ENCODE peak calls at places on chromosomes 4 and X, in seven cellular contexts. W, M, Y, V, R, B and P are unnamed samples. For H3K4me1, the result is how much of the 10 kb centered on the place peaks cover.

GRCh38 chr4:153513596-153513995 is 47.4 kb downstream of the TMEM131L start:
- DNase-seq in W (no peak), M (no peak), Y (no peak), V (no peak), R (peak), B (no peak), P (no peak)

GRCh38 chr4:86927843-86928395 is 6.9 kb upstream of the AFF1 start:
- DNase-seq in W (peak), M (peak), Y (no peak), V (no peak), R (peak), B (no peak), P (no peak)

GRCh38 chr4:132642196-132642817 is 506.8 kb upstream of the PCDH10 start:
- DNase-seq in W (peak), M (peak), Y (no peak), V (no peak), R (peak), B (no peak), P (no peak)

GRCh38 chr4:138542191-138542771 is 300.1 kb upstream of the SLC7A11 start:
- DNase-seq in W (no peak), M (peak), Y (no peak), V (no peak), R (peak), B (no peak), P (no peak)

GRCh38 chrX:20969565-20969964 is 404.7 kb upstream of the CNKSR2 start:
- DNase-seq in W (no peak), M (no peak), Y (no peak), V (no peak), R (no peak), B (no peak), P (no peak)

GRCh38 chr4:186032259-186032658 is 36.7 kb upstream of the TLR3 start:
- DNase-seq in W (no peak), M (no peak), Y (no peak), V (no peak), R (no peak), B (no peak), P (no peak)

GRCh38 chr4:38868055-38868965 is 704 bp downstream of the FAM114A1 start:
- DNase-seq in W (no peak), M (peak), Y (peak), V (no peak), R (peak), B (peak), P (no peak)

GRCh38 chrX:53281321-53281822 is at the start of gene IQSEC2:
- DNase-seq in W (peak), M (peak), Y (peak), V (no peak), R (peak), B (peak), P (no peak)

GRCh38 chr4:52263612-52264011 is 212.5 kb downstream of the SPATA18 start:
- DNase-seq in W (no peak), M (peak), Y (no peak), V (no peak), R (no peak), B (no peak), P (no peak)

GRCh38 chr4:10087152-10087791 is 29.3 kb downstream of the WDR1 start:
- DNase-seq in W (no peak), M (no peak), Y (no peak), V (no peak), R (no peak), B (no peak), P (no peak)

GRCh38 chr4:170990989-170991589 is 822.1 kb upstream of the GALNTL6 start:
- DNase-seq in W (no peak), M (peak), Y (no peak), V (no peak), R (no peak), B (no peak), P (no peak)

GRCh38 chrX:48086119-48086518 is 14.7 kb upstream of the ZNF630 start:
- DNase-seq in W (no peak), M (peak), Y (no peak), V (no peak), R (no peak), B (no peak), P (no peak)

GRCh38 chr4:165458451-165458850 is 79.6 kb downstream of the CPE start:
- DNase-seq in W (no peak), M (no peak), Y (no peak), V (no peak), R (no peak), B (no peak), P (no peak)

GRCh38 chr4:1416948-1417260 is 10.7 kb upstream of the NKX1-1 start:
- DNase-seq in W (no peak), M (no peak), Y (peak), V (no peak), R (no peak), B (peak), P (no peak)

GRCh38 chrX:16491461-16491860 is 158.5 kb upstream of the S100G start:
- DNase-seq in W (no peak), M (no peak), Y (no peak), V (no peak), R (no peak), B (no peak), P (no peak)

GRCh38 chrX:123859409-123859827 is 435 bp upstream of the XIAP start:
- DNase-seq in W (no peak), M (no peak), Y (peak), V (no peak), R (no peak), B (peak), P (peak)

GRCh38 chrX:67555578-67556203 is 11.9 kb downstream of the AR start:
- DNase-seq in W (no peak), M (peak), Y (peak), V (no peak), R (peak), B (peak), P (peak)

GRCh38 chrX:132226169-132226568 is 6.9 kb upstream of the RAP2C start:
- DNase-seq in W (no peak), M (no peak), Y (no peak), V (no peak), R (peak), B (no peak), P (peak)

GRCh38 chrX:155028192-155028591 is 1.5 kb downstream of the FUNDC2 start:
- DNase-seq in W (no peak), M (peak), Y (no peak), V (no peak), R (no peak), B (no peak), P (no peak)

GRCh38 chrX:102950908-102951866 is 14.1 kb downstream of the RAB40AL start:
- DNase-seq in W (peak), M (peak), Y (peak), V (peak), R (peak), B (no peak), P (peak)

GRCh38 chr4:25795091-25795490 is 67.7 kb downstream of the SEL1L3 start:
- DNase-seq in W (no peak), M (no peak), Y (no peak), V (no peak), R (no peak), B (no peak), P (no peak)

GRCh38 chrX:35090801-35091200 is 148.2 kb downstream of the FAM47B start:
- DNase-seq in W (no peak), M (no peak), Y (no peak), V (no peak), R (peak), B (no peak), P (no peak)

GRCh38 chrX:47278684-47279083 is 45.9 kb downstream of the USP11 start:
- DNase-seq in W (peak), M (peak), Y (no peak), V (no peak), R (peak), B (no peak), P (no peak)

GRCh38 chrX:129091097-129091496 is 432.2 kb downstream of the SMARCA1 start:
- DNase-seq in W (no peak), M (no peak), Y (no peak), V (no peak), R (no peak), B (no peak), P (no peak)

GRCh38 chrX:44422631-44423030 is 79.2 kb upstream of the EFHC2 start:
- DNase-seq in W (peak), M (no peak), Y (no peak), V (no peak), R (no peak), B (no peak), P (no peak)

GRCh38 chrX:107672955-107673378 is 44.7 kb downstream of the PRPS1 start:
- DNase-seq in W (peak), M (peak), Y (peak), V (peak), R (peak), B (peak), P (peak)

GRCh38 chr4:64584981-64585557 is 175.8 kb upstream of the TECRL start:
- DNase-seq in W (peak), M (peak), Y (no peak), V (no peak), R (peak), B (no peak), P (peak)

DNA sequence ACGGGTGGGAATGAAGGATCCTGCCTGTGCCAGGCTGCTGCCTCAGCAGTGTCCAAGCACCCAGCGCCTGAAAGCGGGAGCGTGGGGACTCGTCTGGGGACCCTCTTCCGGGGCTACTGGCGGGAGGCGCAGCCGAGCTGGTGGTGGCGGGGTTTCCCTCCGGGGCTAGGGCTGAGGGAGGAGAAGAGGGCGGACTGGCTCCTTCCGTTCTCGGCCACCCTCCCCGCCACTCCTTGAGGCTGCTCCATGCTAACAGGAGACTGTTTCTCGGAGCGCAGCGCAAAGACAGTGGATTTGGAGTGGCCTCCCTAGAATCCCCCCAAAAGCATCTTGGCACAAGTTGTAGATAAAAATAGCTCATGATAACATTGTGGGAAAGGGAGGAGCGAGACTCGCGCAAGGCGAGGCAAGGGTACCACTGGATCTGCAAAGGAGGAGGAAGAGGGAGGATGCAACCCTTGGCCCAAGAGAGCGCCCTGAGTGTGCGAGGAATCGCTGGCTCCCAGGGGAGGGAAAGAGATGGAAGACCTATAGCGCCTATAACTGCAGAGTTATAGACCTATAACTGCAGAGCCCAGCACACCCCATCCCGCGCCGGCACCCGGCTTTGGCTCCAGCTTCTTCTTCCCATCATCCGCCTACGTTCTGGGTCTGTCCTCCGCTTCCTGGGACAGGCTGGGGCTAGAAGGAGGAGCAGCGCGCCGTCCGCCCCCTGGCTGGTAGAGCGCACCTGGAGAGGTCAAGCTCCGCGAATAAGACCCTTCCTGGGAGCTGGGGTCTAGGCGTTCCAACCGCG is 1.3 kb downstream of the HS3ST1 start:
- DNase-seq in W (no peak), M (peak), Y (no peak), V (no peak), R (no peak), B (no peak), P (no peak)
- H3K27ac ChIP-seq in W (no peak), M (peak), Y (peak), V (no peak), R (no peak), B (no peak), P (no peak)

GRCh38 chr4:161577604-161578301 is 586.0 kb downstream of the FSTL5 start:
- DNase-seq in W (peak), M (peak), Y (no peak), V (no peak), R (peak), B (no peak), P (no peak)

GRCh38 chr4:161585011-161585410 is 578.8 kb downstream of the FSTL5 start:
- DNase-seq in W (no peak), M (no peak), Y (no peak), V (no peak), R (no peak), B (no peak), P (no peak)

GRCh38 chr4:161583549-161583948 is 580.3 kb downstream of the FSTL5 start:
- DNase-seq in W (no peak), M (no peak), Y (no peak), V (no peak), R (no peak), B (no peak), P (no peak)

GRCh38 chr4:161581262-161581661 is 582.5 kb downstream of the FSTL5 start:
- DNase-seq in W (peak), M (peak), Y (no peak), V (no peak), R (no peak), B (no peak), P (no peak)
- H3K4me3 ChIP-seq in W (no peak), M (no peak), Y (no peak), V (no peak), R (no peak), B (no peak), P (no peak)

GRCh38 chr4:3386486-3386885 is 55.3 kb upstream of the HGFAC start:
- DNase-seq in W (no peak), M (peak), Y (no peak), V (no peak), R (no peak), B (no peak), P (no peak)

GRCh38 chr4:3385719-3386440 is 55.9 kb upstream of the HGFAC start:
- DNase-seq in W (no peak), M (peak), Y (no peak), V (no peak), R (no peak), B (no peak), P (no peak)

GRCh38 chr4:3388461-3389185 is 53.1 kb upstream of the HGFAC start:
- DNase-seq in W (peak), M (peak), Y (no peak), V (no peak), R (peak), B (no peak), P (no peak)

GRCh38 chr4:3387943-3388348 is 53.8 kb upstream of the HGFAC start:
- DNase-seq in W (peak), M (peak), Y (peak), V (no peak), R (peak), B (peak), P (no peak)

DNA sequence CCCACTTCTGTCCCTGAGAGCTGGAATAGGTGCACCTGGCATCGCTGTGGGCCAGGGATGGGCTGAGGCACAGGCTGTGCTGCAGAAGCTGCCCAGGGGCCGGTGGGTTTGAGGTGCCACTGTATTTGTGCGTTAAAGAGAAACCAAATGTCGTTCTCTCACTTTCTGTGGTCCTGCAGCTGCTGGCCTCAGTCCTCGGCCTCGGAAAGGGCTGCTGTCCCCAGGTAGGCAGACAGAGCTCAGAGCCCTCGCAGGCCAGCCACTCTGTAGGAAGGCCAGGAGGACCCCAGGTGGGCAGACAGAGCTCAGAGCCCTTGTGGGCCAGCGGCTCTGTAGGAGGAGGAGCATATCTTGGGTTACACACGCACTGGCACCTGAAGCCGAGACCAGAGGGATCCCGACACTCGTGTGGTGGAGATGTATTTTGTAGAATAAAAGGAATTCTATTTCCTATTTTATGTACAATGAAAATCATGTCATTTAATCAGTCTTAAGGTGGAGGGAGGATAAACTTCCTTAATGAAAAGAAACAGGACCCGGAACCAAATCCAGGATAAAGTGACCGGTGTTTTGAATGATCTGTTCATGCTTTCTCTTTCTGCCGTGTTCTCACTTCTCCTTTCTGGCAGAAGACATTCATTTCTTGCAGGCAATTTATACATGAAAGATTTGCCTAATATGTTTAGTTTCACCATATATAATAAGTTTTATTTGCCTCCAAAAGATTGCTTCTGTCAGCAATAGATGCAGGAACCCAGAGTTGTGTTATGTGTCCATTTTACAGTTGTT is 54.4 kb upstream of the HGFAC start:
- DNase-seq in W (no peak), M (peak), Y (no peak), V (no peak), R (no peak), B (no peak), P (no peak)
- H3K4me1 ChIP-seq in W (under half), M (under half), Y (under half), V (under half), R (under half), B (under half), P (under half)

GRCh38 chr4:116362603-116363002 is 722.8 kb downstream of the TRAM1L1 start:
- DNase-seq in W (no peak), M (no peak), Y (no peak), V (no peak), R (no peak), B (no peak), P (no peak)
- H3K27ac ChIP-seq in W (no peak), M (no peak), Y (no peak), V (no peak), R (no peak), B (no peak), P (no peak)

DNA sequence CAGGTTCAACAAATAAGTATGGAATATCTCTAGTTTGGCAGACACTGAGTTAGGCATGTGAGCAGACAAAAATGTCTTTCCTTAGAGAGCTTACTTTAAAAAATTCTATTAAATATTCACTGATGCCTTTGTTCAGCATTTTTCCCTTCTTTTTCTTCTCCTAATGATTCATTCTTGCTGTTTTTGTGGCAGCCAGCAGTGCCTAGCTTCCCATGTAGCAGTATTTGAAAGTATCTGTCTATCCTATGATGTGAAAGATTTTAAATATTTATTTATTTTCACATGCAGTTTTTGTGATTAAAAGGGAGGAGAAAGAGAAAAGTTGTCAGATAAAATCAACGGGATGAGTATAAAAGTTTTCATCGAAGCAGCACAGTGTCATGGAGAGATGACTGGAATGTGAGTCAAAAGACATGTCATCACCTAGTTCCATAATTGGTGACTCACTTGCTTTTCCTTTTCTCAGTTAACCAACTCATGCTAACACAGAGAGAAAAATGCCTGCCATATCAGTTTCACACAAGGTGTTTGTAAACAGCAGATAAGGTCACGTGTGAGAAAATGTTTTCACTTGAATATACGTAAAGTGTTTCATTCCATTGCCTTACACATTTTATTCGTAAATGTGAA is 69.8 kb downstream of the BMPR1B start:
- DNase-seq in W (peak), M (peak), Y (no peak), V (no peak), R (peak), B (no peak), P (no peak)
- H3K4me3 ChIP-seq in W (peak), M (no peak), Y (no peak), V (no peak), R (no peak), B (no peak), P (no peak)